ENCODE peak calls at places on chromosomes 5 and 9, in seven cellular contexts. F is activated CD8-positive, alpha-beta memory T cell treated with anti-CD3 and anti-CD28 coated beads for 48 hours; R is Panc1; O is DMS79 treated with DMSO at 0.1 percent for 48 hours; A is amniotic stem cell; V is effector CD8-positive, alpha-beta T cell; E is mammary epithelial cell. D is an unnamed sample.

GRCh38 chr5:169788168-169788567 is 151.1 kb downstream of the DOCK2 start:
- DNase-seq in R (no peak), V (no peak), A (no peak), F (no peak), E (peak; percentile 26), O (no peak), D (peak; percentile 85)

GRCh38 chr5:171312129-171312819 is 3.2 kb downstream of the TLX3 start:
- DNase-seq in V (no peak), A (no peak), F (no peak), R (no peak), O (no peak), E (no peak), D (no peak)

GRCh38 chr5:18850159-18850558 is 1137.8 kb downstream of the CDH18 start:
- DNase-seq in A (no peak), V (no peak), O (no peak), E (no peak), R (no peak), F (no peak), D (no peak)

GRCh38 chr5:72378636-72379289 is 58.6 kb downstream of the PTCD2 start:
- DNase-seq in V (no peak), O (peak; percentile 45), E (peak; percentile 83), F (no peak), R (no peak), A (peak; percentile 77), D (peak; percentile 32)

GRCh38 chr5:148569948-148570347 is 84.4 kb downstream of the HTR4 start:
- DNase-seq in R (no peak), V (no peak), O (no peak), F (no peak), A (no peak), E (no peak), D (no peak)

GRCh38 chr5:44862808-44863207 is 54.1 kb downstream of the MRPS30 start:
- DNase-seq in F (no peak), E (peak; percentile 17), R (no peak), O (no peak), A (no peak), V (no peak), D (no peak)

GRCh38 chr5:115685480-115685879 is 59.6 kb upstream of the TMED7 start:
- DNase-seq in A (no peak), F (no peak), V (no peak), O (peak; percentile 2), E (no peak), R (no peak), D (no peak)

GRCh38 chr5:163165277-163165676 is 272.1 kb upstream of the CCNG1 start:
- DNase-seq in E (no peak), R (no peak), A (no peak), F (no peak), O (no peak), V (no peak), D (no peak)

GRCh38 chr5:167688731-167689130 is 602.7 kb upstream of the WWC1 start:
- DNase-seq in R (no peak), V (no peak), O (no peak), F (no peak), A (no peak), E (peak; percentile 27), D (no peak)

GRCh38 chr9:98287383-98287782 is 31.9 kb upstream of the TBC1D2 start:
- DNase-seq in V (no peak), R (no peak), F (no peak), O (no peak), E (no peak), A (no peak), D (no peak)